ENCODE peak calls at places on chromosomes 6 and 20, in eight cellular contexts. X is breast epithelium, R is fibroblast of lung, M is left lung, O is lower leg skin, B is WERI-Rb-1, K is PC-9, Y is astrocyte of the spinal cord. U is an unnamed sample.

GRCh38 chr20:1894951-1895673 is at the start of gene SIRPA:
- DNase-seq in X (no peak), R (peak; percentile 73), M (peak; percentile 58), O (peak; percentile 93), B (peak; percentile 58), K (peak; percentile 51), Y (peak; percentile 71), U (no peak)

GRCh38 chr6:169722362-169723199 is 1.7 kb downstream of the PHF10 start:
- DNase-seq in X (peak; percentile 59), R (peak; percentile 55), M (peak; percentile 58), O (peak; percentile 89), B (no peak), K (peak; percentile 7), Y (peak; percentile 86), U (peak; percentile 22)

GRCh38 chr20:50405915-50406609 is 104.1 kb upstream of the PTPN1 start:
- DNase-seq in X (no peak), R (no peak), M (no peak), O (no peak), B (no peak), K (no peak), Y (no peak), U (no peak)

GRCh38 chr6:143675946-143676345 is 1.8 kb upstream of the PHACTR2 start:
- DNase-seq in X (no peak), R (peak; percentile 31), M (no peak), O (no peak), B (no peak), K (no peak), Y (peak; percentile 38), U (no peak)

GRCh38 chr6:56204134-56204533 is 43.2 kb downstream of the COL21A1 start:
- DNase-seq in X (no peak), R (no peak), M (no peak), O (no peak), B (no peak), K (no peak), Y (no peak), U (no peak)

GRCh38 chr20:45100563-45101245 is at the start of gene KCNS1:
- DNase-seq in X (no peak), R (no peak), M (no peak), O (no peak), B (peak; percentile 28), K (no peak), Y (peak; percentile 15), U (no peak)

GRCh38 chr20:35226126-35226774 is at the start of gene MMP24:
- DNase-seq in X (no peak), R (no peak), M (no peak), O (no peak), B (peak; percentile 55), K (no peak), Y (no peak), U (no peak)

GRCh38 chr6:45132059-45132458 is 196.1 kb upstream of the RUNX2 start:
- DNase-seq in X (no peak), R (peak; percentile 22), M (no peak), O (no peak), B (no peak), K (no peak), Y (peak; percentile 9), U (peak; percentile 67)

GRCh38 chr6:1438471-1438881 is 49.1 kb downstream of the FOXF2 start:
- DNase-seq in X (no peak), R (no peak), M (no peak), O (no peak), B (no peak), K (no peak), Y (no peak), U (no peak)

GRCh38 chr6:43982084-43982625 is 145.1 kb downstream of the MRPL14 start:
- DNase-seq in X (no peak), R (no peak), M (no peak), O (peak; percentile 58), B (no peak), K (no peak), Y (no peak), U (no peak)

GRCh38 chr6:138559153-138559552 is 59.9 kb upstream of the NHSL1 start:
- DNase-seq in X (no peak), R (no peak), M (no peak), O (no peak), B (no peak), K (no peak), Y (no peak), U (no peak)

GRCh38 chr6:108570518-108570917 is 9.8 kb downstream of the FOXO3 start:
- DNase-seq in X (no peak), R (peak; percentile 44), M (no peak), O (no peak), B (no peak), K (no peak), Y (peak; percentile 40), U (no peak)

GRCh38 chr6:158285321-158285960 is 26.8 kb upstream of the TULP4 start:
- DNase-seq in X (no peak), R (peak; percentile 16), M (no peak), O (no peak), B (no peak), K (no peak), Y (peak; percentile 28), U (peak; percentile 55)

GRCh38 chr6:37372116-37372515 is 18.3 kb downstream of the RNF8 start:
- DNase-seq in X (no peak), R (no peak), M (no peak), O (no peak), B (no peak), K (no peak), Y (peak; percentile 10), U (no peak)

GRCh38 chr6:41966961-41967311 is 25.3 kb upstream of the CCND3 start:
- DNase-seq in X (no peak), R (peak; percentile 13), M (no peak), O (no peak), B (no peak), K (peak; percentile 74), Y (peak; percentile 72), U (no peak)

GRCh38 chr6:13454286-13455221 is 32.8 kb downstream of the GFOD1 start:
- DNase-seq in X (no peak), R (peak; percentile 81), M (peak; percentile 67), O (peak; percentile 92), B (peak; percentile 42), K (no peak), Y (peak; percentile 13), U (no peak)

GRCh38 chr20:7505835-7506221 is 434.4 kb downstream of the HAO1 start:
- DNase-seq in X (no peak), R (no peak), M (no peak), O (no peak), B (no peak), K (no peak), Y (no peak), U (no peak)

GRCh38 chr20:21031666-21032065 is 74.5 kb downstream of the LINC00237 start:
- DNase-seq in X (no peak), R (no peak), M (no peak), O (no peak), B (no peak), K (no peak), Y (no peak), U (no peak)

GRCh38 chr6:47168176-47168575 is 126.0 kb upstream of the ADGRF1 start:
- DNase-seq in X (no peak), R (peak; percentile 96), M (peak; percentile 57), O (no peak), B (no peak), K (peak; percentile 87), Y (peak; percentile 97), U (no peak)

GRCh38 chr6:34791842-34792604 is at the start of gene BLTP3A:
- DNase-seq in X (no peak), R (peak; percentile 51), M (peak; percentile 74), O (peak; percentile 91), B (peak; percentile 87), K (peak; percentile 62), Y (peak; percentile 45), U (no peak)

GRCh38 chr6:34795836-34796425 is 4.0 kb downstream of the BLTP3A start:
- DNase-seq in X (no peak), R (peak; percentile 39), M (no peak), O (no peak), B (no peak), K (no peak), Y (peak; percentile 25), U (no peak)

GRCh38 chr6:34791164-34791841 is 580 bp upstream of the BLTP3A start:
- DNase-seq in X (no peak), R (peak; percentile 29), M (peak; percentile 56), O (peak; percentile 86), B (peak; percentile 86), K (peak; percentile 38), Y (peak; percentile 25), U (no peak)

GRCh38 chr6:34792605-34793500 is 970 bp downstream of the BLTP3A start:
- DNase-seq in X (no peak), R (peak; percentile 74), M (peak; percentile 43), O (peak; percentile 87), B (peak; percentile 41), K (peak; percentile 31), Y (peak; percentile 32), U (no peak)

GRCh38 chr6:34793877-34794276 is 2.0 kb downstream of the BLTP3A start:
- DNase-seq in X (no peak), R (no peak), M (no peak), O (no peak), B (no peak), K (no peak), Y (no peak), U (no peak)
- H3K4me3 ChIP-seq in X (no peak overlapping the region), R (no peak overlapping the region), M (no peak overlapping the region), O (no peak overlapping the region), B (no peak overlapping the region), K (peak overlapping the region; percentile 99), Y (no peak overlapping the region), U (no peak overlapping the region)

DNA sequence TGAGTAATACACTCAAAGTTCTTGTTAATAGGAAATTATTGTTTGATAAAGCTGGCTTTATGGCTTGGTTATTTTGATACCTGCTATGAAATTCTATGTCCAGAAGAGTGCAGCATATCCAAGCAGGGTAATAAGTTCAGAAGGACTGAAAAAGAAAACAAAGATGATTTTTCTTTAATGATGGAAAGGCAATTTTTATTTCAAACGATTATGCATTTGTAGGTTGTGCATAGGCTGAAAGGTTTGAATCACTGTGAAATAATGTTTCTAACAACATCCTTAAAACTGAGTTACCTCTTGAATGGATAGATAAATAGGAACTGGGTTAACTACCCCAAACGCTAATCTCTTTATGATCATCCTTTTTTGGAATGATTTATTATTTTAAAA is 1.4 kb upstream of the MAN1A1 start:
- DNase-seq in X (no peak), R (peak; percentile 81), M (no peak), O (no peak), B (no peak), K (no peak), Y (peak; percentile 74), U (no peak)
- TF ChIP-seq CTCF in X (no peak), R (peak; percentile 57), M (peak; percentile 18), O (no peak), B (no peak), K (peak; percentile 72), Y (peak; percentile 57), U (peak; percentile 57)

GRCh38 chr20:43955244-43956191 is 40.9 kb downstream of the TOX2 start:
- DNase-seq in X (no peak), R (peak; percentile 94), M (peak; percentile 37), O (no peak), B (no peak), K (peak; percentile 80), Y (peak; percentile 92), U (no peak)
- H3K4me3 ChIP-seq in X (no peak overlapping the region), R (no peak overlapping the region), M (no peak overlapping the region), O (no peak overlapping the region), B (no peak overlapping the region), K (peak overlapping the region; percentile 22), Y (no peak overlapping the region), U (no peak overlapping the region)

DNA sequence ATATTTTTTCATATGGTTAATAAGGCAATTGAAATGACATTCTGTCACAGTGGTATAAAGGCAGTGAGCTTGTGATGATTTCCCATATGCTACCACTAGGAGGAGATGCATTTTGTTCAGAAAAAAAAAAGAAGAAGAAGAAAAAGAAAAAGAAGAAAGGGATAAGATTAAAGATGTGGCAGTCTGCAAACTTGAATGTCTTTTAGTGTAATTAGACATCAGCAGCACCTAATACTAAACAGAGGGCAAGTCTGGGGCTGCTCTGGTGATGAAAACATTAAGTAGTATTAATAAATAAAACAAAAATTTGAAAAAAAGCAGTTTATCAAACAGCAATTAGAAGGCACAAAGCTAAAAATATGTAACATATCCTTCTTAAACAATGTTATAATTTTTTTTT is 95.4 kb upstream of the DEFB112 start:
- DNase-seq in X (no peak), R (peak; percentile 41), M (no peak), O (no peak), B (no peak), K (no peak), Y (no peak), U (no peak)
- TF ChIP-seq CTCF in X (no peak), R (peak; percentile 66), M (peak; percentile 11), O (no peak), B (peak; percentile 48), K (peak; percentile 73), Y (peak; percentile 45), U (peak; percentile 50)

U was measured in LNCaP clone FGC.